ENCODE peak calls at places on chromosomes 16 and 17, in eight cellular contexts. O, P, S, N, I, K, U and V are unnamed samples.

GRCh38 chr17:64423881-64424280 is 25.0 kb upstream of the MILR1 start:
- DNase-seq in S (no peak), U (no peak), K (no peak), O (peak), P (no peak), N (no peak), I (no peak), V (no peak)

GRCh38 chr17:40312893-40313659 is 4.1 kb downstream of the RARA start:
- DNase-seq in N (no peak), O (no peak), K (no peak), S (no peak), P (peak), I (no peak), U (peak), V (no peak)

GRCh38 chr16:81578636-81579413 is 134.2 kb downstream of the CMIP start:
- DNase-seq in I (no peak), K (no peak), U (no peak), P (no peak), O (no peak), S (no peak), N (no peak), V (no peak)

GRCh38 chr17:7043195-7043543 is 723 bp downstream of the SLC16A11 start:
- DNase-seq in S (no peak), P (no peak), U (no peak), O (no peak), I (peak), N (peak), K (no peak), V (no peak)

GRCh38 chr16:84689126-84689525 is 10.7 kb upstream of the USP10 start:
- DNase-seq in N (no peak), K (peak), P (peak), S (peak), I (no peak), O (peak), U (no peak), V (peak)

GRCh38 chr17:2067559-2067958 is 12.7 kb downstream of the HIC1 start:
- DNase-seq in U (no peak), O (peak), N (no peak), I (no peak), S (no peak), P (no peak), K (no peak), V (peak)

GRCh38 chr17:57033296-57033695 is 51.8 kb upstream of the AKAP1 start:
- DNase-seq in P (no peak), I (no peak), N (peak), O (no peak), K (no peak), S (no peak), U (no peak), V (no peak)

GRCh38 chr17:34341916-34342315 is 14.4 kb upstream of the CCL13 start:
- DNase-seq in O (no peak), P (no peak), K (no peak), S (no peak), N (no peak), U (no peak), I (no peak), V (no peak)

GRCh38 chr17:36697907-36698526 is 96.6 kb downstream of the MRM1 start:
- DNase-seq in O (no peak), N (no peak), K (peak), S (no peak), P (no peak), U (no peak), I (no peak), V (peak)

GRCh38 chr17:8464941-8465340 is 29.3 kb downstream of the NDEL1 start:
- DNase-seq in S (no peak), N (no peak), K (no peak), O (no peak), I (no peak), U (no peak), P (no peak), V (no peak)

GRCh38 chr16:69936751-69937211 is 14.4 kb upstream of the CLEC18A start:
- DNase-seq in K (no peak), U (no peak), S (no peak), P (no peak), O (no peak), N (no peak), I (no peak), V (no peak)

GRCh38 chr16:73703891-73704290 is 592.7 kb upstream of the PSMD7 start:
- DNase-seq in P (no peak), O (no peak), N (no peak), U (no peak), S (no peak), K (no peak), I (no peak), V (no peak)

GRCh38 chr16:53504161-53504663 is 1.2 kb upstream of the AKTIP start:
- DNase-seq in O (peak), N (no peak), I (peak), U (peak), K (peak), P (peak), S (no peak), V (peak)

GRCh38 chr17:15947976-15948752 is 3.2 kb downstream of the ADORA2B start:
- DNase-seq in K (no peak), P (no peak), I (peak), U (no peak), O (no peak), N (no peak), S (no peak), V (no peak)

GRCh38 chr16:70258946-70259345 is 7.2 kb upstream of the EXOSC6 start:
- DNase-seq in N (no peak), U (no peak), K (no peak), O (no peak), S (no peak), P (no peak), I (no peak), V (no peak)

GRCh38 chr16:4877298-4877685 is 30.0 kb downstream of the UBN1 start:
- DNase-seq in I (no peak), N (no peak), P (no peak), U (no peak), S (no peak), O (no peak), K (no peak), V (no peak)

GRCh38 chr17:82338858-82339633 is 5.5 kb upstream of the SECTM1 start:
- DNase-seq in U (no peak), P (no peak), I (peak), S (peak), K (peak), O (peak), N (no peak), V (peak)

GRCh38 chr17:13728751-13729150 is 127.0 kb upstream of the HS3ST3A1 start:
- DNase-seq in N (no peak), O (peak), U (no peak), K (no peak), S (no peak), I (no peak), P (no peak), V (no peak)

GRCh38 chr16:85561248-85562101 is 51.6 kb upstream of the GSE1 start:
- DNase-seq in I (no peak), S (no peak), K (no peak), N (no peak), U (no peak), P (no peak), O (no peak), V (no peak)

GRCh38 chr16:50550035-50550434 is 1.8 kb downstream of the NKD1 start:
- DNase-seq in S (no peak), U (no peak), P (no peak), K (no peak), I (no peak), N (no peak), O (no peak), V (no peak)
- H3K4me3 ChIP-seq in S (no peak), U (no peak), P (no peak), K (no peak), I (no peak), N (no peak), O (no peak), V (no peak)

GRCh38 chr17:43952724-43953666 is 745 bp downstream of the PYY start:
- DNase-seq in O (no peak), U (no peak), S (no peak), N (no peak), K (no peak), I (no peak), P (no peak), V (no peak)
- H3K4me3 ChIP-seq in O (no peak), U (peak), S (no peak), N (no peak), K (no peak), I (no peak), P (no peak), V (no peak)

DNA sequence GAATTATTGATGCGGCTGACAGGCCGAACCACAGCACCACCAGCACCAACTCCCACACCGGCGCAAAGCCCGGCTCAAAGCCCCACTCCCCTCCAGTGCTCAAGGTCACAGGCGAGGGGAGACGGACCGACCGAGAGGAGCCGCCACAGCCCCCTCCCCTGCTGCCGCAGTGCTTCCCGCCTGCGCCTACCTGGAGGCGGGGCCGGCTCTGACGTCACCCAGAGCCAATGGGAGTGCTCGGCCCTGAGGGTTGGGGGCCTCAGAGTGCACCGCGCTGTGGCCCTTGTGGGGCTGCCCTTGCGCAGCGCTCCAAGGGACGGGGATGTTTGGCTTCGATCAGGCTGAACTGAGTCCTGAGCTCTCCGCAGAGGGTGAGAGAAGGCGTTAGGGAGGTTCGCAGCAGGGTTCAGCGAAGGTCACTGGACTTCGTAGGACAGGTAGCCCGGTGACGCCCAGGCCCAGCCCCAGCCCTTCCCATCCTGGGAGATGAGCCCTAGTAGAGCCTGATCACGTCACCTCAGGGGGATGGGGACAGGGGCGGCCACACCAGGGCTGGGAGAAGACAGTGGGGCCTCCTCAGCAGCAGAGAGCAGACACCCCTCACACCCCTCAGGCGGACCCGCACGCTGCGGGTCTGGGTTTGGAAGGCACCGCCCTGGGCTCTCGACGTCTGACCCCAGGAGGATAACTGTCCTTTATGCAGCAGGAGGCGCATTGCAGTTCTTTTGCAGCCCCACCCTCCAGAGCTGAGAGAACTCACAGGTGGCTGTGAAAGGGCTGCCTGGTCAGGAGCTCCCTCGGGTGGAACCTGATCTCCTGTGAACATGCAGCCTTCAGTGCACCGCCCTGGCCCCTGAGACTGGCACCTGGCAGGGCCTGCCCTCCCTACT is 1.5 kb downstream of the NDRG4 start:
- DNase-seq in K (peak), S (no peak), P (peak), N (peak), U (no peak), I (peak), O (no peak), V (no peak)
- H3K4me3 ChIP-seq in K (peak), S (peak), P (no peak), N (no peak), U (peak), I (peak), O (peak), V (peak)

GRCh38 chr17:65593870-65594584 is 32.6 kb upstream of the AXIN2 start:
- DNase-seq in O (peak), K (peak), P (no peak), N (no peak), U (no peak), I (no peak), S (no peak), V (peak)
- H3K4me3 ChIP-seq in O (peak), K (peak), P (no peak), N (no peak), U (peak), I (no peak), S (peak), V (peak)

DNA sequence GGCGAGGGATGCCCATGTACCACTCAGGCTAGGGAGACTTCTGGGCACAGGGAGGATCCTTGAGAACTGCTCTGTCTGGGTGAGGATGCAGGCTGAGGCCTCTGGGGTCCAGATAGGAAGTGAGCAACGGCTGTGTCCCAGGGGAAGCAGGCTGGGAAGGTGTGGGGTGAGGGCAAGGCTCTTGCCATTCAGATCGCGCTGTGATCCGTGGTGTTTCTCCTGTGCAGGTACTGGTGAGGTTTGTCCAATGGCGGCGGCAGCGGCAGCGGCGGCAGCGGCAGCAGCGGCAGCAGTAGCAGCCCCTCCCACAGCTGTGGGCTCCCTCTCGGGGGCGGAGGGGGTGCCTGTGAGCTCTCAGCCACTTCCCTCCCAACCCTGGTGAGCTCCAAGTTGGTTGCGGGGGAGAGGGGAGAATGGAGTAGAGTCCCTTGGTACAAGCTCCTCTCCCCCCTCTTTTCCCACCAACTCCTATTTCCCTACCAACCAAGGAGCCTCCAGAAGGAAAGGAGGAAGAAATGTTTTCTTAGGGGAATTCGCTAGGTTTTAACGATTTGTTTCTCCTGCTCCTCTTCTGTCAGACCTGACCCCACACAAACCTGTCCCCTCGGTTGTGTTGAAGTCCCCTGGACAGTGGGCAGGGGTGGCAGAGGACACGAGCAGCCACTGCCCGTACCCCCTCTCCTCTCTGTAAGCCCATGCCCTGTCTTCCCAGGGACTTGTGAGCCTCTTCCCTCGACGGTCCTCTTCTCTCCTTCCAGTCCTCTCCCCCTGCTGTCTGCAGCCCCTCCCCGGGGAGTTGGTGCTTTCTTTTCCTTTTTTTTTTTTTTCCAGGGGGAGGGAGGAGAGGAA is 1.9 kb upstream of the PRRT2 start:
- DNase-seq in K (peak), U (no peak), I (no peak), N (no peak), O (no peak), S (no peak), P (no peak), V (no peak)
- H3K4me3 ChIP-seq in K (peak), U (peak), I (no peak), N (no peak), O (no peak), S (peak), P (no peak), V (peak)

GRCh38 chr17:70834039-70834438 is 664.7 kb downstream of the KCNJ2 start:
- DNase-seq in P (no peak), U (no peak), I (no peak), K (no peak), N (no peak), S (no peak), O (no peak), V (no peak)
- H3K4me3 ChIP-seq in P (no peak), U (no peak), I (no peak), K (no peak), N (no peak), S (no peak), O (no peak), V (no peak)

GRCh38 chr17:50836826-50837225 is 1.4 kb downstream of the WFIKKN2 start:
- DNase-seq in K (no peak), U (no peak), I (no peak), O (no peak), S (no peak), N (no peak), P (peak), V (no peak)

GRCh38 chr17:50834786-50835562 is 412 bp upstream of the WFIKKN2 start:
- DNase-seq in U (no peak), I (no peak), K (no peak), S (peak), N (peak), O (no peak), P (peak), V (peak)

GRCh38 chr17:50834126-50834785 is 1.1 kb upstream of the WFIKKN2 start:
- DNase-seq in N (no peak), U (no peak), O (no peak), I (no peak), S (no peak), K (no peak), P (no peak), V (no peak)

GRCh38 chr17:50837286-50837979 is 2.0 kb downstream of the WFIKKN2 start:
- DNase-seq in I (no peak), U (no peak), N (no peak), P (peak), S (no peak), O (no peak), K (no peak), V (no peak)

GRCh38 chr17:50835563-50836231 is at the start of gene WFIKKN2:
- DNase-seq in O (no peak), K (no peak), P (peak), N (peak), U (no peak), I (peak), S (no peak), V (no peak)
- H3K4me3 ChIP-seq in O (no peak), K (no peak), P (no peak), N (no peak), U (peak), I (peak), S (peak), V (peak)